ENCODE peak calls at places on chromosomes 5 and 9, in eight cellular contexts. One of them, this sample, is unnamed.
A peak's percentile ranks its signal among the peaks of the same experiment; 100 is the strongest.

GRCh38 chr9:81716409-81716808 is 27.1 kb upstream of the TLE1 start:
- DNase-seq in stomach: no peak
- DNase-seq in GM23248: peak; percentile 32
- DNase-seq in cardiac muscle cell: peak; percentile 10
- DNase-seq in uterus: no peak
- DNase-seq in MM.1S: no peak
- DNase-seq in lower lobe of right lung: no peak
- DNase-seq in GM23338: no peak
- DNase-seq in this sample: no peak

GRCh38 chr9:131478911-131479310 is 23.8 kb upstream of the POMT1 start:
- DNase-seq in stomach: no peak
- DNase-seq in GM23248: no peak
- DNase-seq in cardiac muscle cell: no peak
- DNase-seq in uterus: no peak
- DNase-seq in MM.1S: no peak
- DNase-seq in lower lobe of right lung: peak; percentile 1
- DNase-seq in GM23338: no peak
- DNase-seq in this sample: no peak

GRCh38 chr5:157390179-157390923 is 69.7 kb upstream of the NIPAL4 start:
- DNase-seq in stomach: peak; percentile 51
- DNase-seq in GM23248: peak; percentile 95
- DNase-seq in cardiac muscle cell: peak; percentile 43
- DNase-seq in uterus: no peak
- DNase-seq in MM.1S: no peak
- DNase-seq in lower lobe of right lung: no peak
- DNase-seq in GM23338: no peak
- DNase-seq in this sample: no peak

GRCh38 chr9:129655142-129655541 is 10.3 kb upstream of the PRRX2 start:
- DNase-seq in stomach: no peak
- DNase-seq in GM23248: no peak
- DNase-seq in cardiac muscle cell: no peak
- DNase-seq in uterus: no peak
- DNase-seq in MM.1S: no peak
- DNase-seq in lower lobe of right lung: no peak
- DNase-seq in GM23338: no peak
- DNase-seq in this sample: no peak

GRCh38 chr5:89268460-89268859 is 385.5 kb upstream of the MEF2C start:
- DNase-seq in stomach: no peak
- DNase-seq in GM23248: no peak
- DNase-seq in cardiac muscle cell: no peak
- DNase-seq in uterus: no peak
- DNase-seq in MM.1S: no peak
- DNase-seq in lower lobe of right lung: no peak
- DNase-seq in GM23338: no peak
- DNase-seq in this sample: no peak

GRCh38 chr9:18502546-18502945 is 28.6 kb downstream of the ADAMTSL1 start:
- DNase-seq in stomach: no peak
- DNase-seq in GM23248: peak; percentile 62
- DNase-seq in cardiac muscle cell: no peak
- DNase-seq in uterus: no peak
- DNase-seq in MM.1S: no peak
- DNase-seq in lower lobe of right lung: no peak
- DNase-seq in GM23338: no peak
- DNase-seq in this sample: no peak

GRCh38 chr5:57700484-57700883 is 217.9 kb upstream of the ACTBL2 start:
- DNase-seq in stomach: no peak
- DNase-seq in GM23248: no peak
- DNase-seq in cardiac muscle cell: no peak
- DNase-seq in uterus: no peak
- DNase-seq in MM.1S: no peak
- DNase-seq in lower lobe of right lung: no peak
- DNase-seq in GM23338: no peak
- DNase-seq in this sample: no peak

GRCh38 chr5:34698109-34698419 is 41.9 kb downstream of the RAI14 start:
- DNase-seq in stomach: no peak
- DNase-seq in GM23248: no peak
- DNase-seq in cardiac muscle cell: no peak
- DNase-seq in uterus: no peak
- DNase-seq in MM.1S: no peak
- DNase-seq in lower lobe of right lung: no peak
- DNase-seq in GM23338: no peak
- DNase-seq in this sample: no peak

GRCh38 chr5:122653087-122654017 is 121.5 kb upstream of the SNX2 start:
- DNase-seq in stomach: no peak
- DNase-seq in GM23248: no peak
- DNase-seq in cardiac muscle cell: peak; percentile 64
- DNase-seq in uterus: no peak
- DNase-seq in MM.1S: no peak
- DNase-seq in lower lobe of right lung: no peak
- DNase-seq in GM23338: no peak
- DNase-seq in this sample: no peak

GRCh38 chr9:34373749-34374148 is 2.9 kb downstream of the MYORG start:
- DNase-seq in stomach: no peak
- DNase-seq in GM23248: no peak
- DNase-seq in cardiac muscle cell: no peak
- DNase-seq in uterus: no peak
- DNase-seq in MM.1S: no peak
- DNase-seq in lower lobe of right lung: no peak
- DNase-seq in GM23338: no peak
- DNase-seq in this sample: no peak

GRCh38 chr9:34372598-34373011 is 4.1 kb downstream of the MYORG start:
- DNase-seq in stomach: no peak
- DNase-seq in GM23248: no peak
- DNase-seq in cardiac muscle cell: no peak
- DNase-seq in uterus: no peak
- DNase-seq in MM.1S: no peak
- DNase-seq in lower lobe of right lung: no peak
- DNase-seq in GM23338: peak; percentile 85
- DNase-seq in this sample: no peak

GRCh38 chr9:34370970-34371880 is 5.5 kb downstream of the MYORG start:
- DNase-seq in stomach: no peak
- DNase-seq in GM23248: peak; percentile 59
- DNase-seq in cardiac muscle cell: no peak
- DNase-seq in uterus: no peak
- DNase-seq in MM.1S: no peak
- DNase-seq in lower lobe of right lung: no peak
- DNase-seq in GM23338: no peak
- DNase-seq in this sample: peak; percentile 52

GRCh38 chr9:34371886-34372597 is 4.7 kb downstream of the MYORG start:
- DNase-seq in stomach: no peak
- DNase-seq in GM23248: no peak
- DNase-seq in cardiac muscle cell: no peak
- DNase-seq in uterus: no peak
- DNase-seq in MM.1S: no peak
- DNase-seq in lower lobe of right lung: no peak
- DNase-seq in GM23338: no peak
- DNase-seq in this sample: no peak

GRCh38 chr9:34370335-34370969 is 6.2 kb downstream of the MYORG start:
- DNase-seq in stomach: no peak
- DNase-seq in GM23248: no peak
- DNase-seq in cardiac muscle cell: no peak
- DNase-seq in uterus: no peak
- DNase-seq in MM.1S: no peak
- DNase-seq in lower lobe of right lung: no peak
- DNase-seq in GM23338: no peak
- DNase-seq in this sample: no peak
- H3K27ac ChIP-seq in stomach: no peak overlapping the region
- H3K27ac ChIP-seq in GM23248: no peak overlapping the region
- H3K27ac ChIP-seq in cardiac muscle cell: no peak overlapping the region
- H3K27ac ChIP-seq in uterus: no peak overlapping the region
- H3K27ac ChIP-seq in MM.1S: no peak overlapping the region
- H3K27ac ChIP-seq in lower lobe of right lung: no peak overlapping the region
- H3K27ac ChIP-seq in GM23338: no peak overlapping the region
- H3K27ac ChIP-seq in this sample: no peak overlapping the region

GRCh38 chr9:100731038-100731556 is 153.2 kb downstream of the CAVIN4 start:
- DNase-seq in stomach: no peak
- DNase-seq in GM23248: no peak
- DNase-seq in cardiac muscle cell: no peak
- DNase-seq in uterus: no peak
- DNase-seq in MM.1S: no peak
- DNase-seq in lower lobe of right lung: no peak
- DNase-seq in GM23338: no peak
- DNase-seq in this sample: no peak
- H3K4me3 ChIP-seq in stomach: no peak overlapping the region
- H3K4me3 ChIP-seq in GM23248: no peak overlapping the region
- H3K4me3 ChIP-seq in cardiac muscle cell: no peak overlapping the region
- H3K4me3 ChIP-seq in uterus: no peak overlapping the region
- H3K4me3 ChIP-seq in MM.1S: no peak overlapping the region
- H3K4me3 ChIP-seq in lower lobe of right lung: no peak overlapping the region
- H3K4me3 ChIP-seq in GM23338: no peak overlapping the region
- H3K4me3 ChIP-seq in this sample: no peak overlapping the region

GRCh38 chr5:173903396-173904140 is 15.4 kb downstream of the CPEB4 start:
- DNase-seq in stomach: no peak
- DNase-seq in GM23248: no peak
- DNase-seq in cardiac muscle cell: no peak
- DNase-seq in uterus: no peak
- DNase-seq in MM.1S: peak; percentile 64
- DNase-seq in lower lobe of right lung: no peak
- DNase-seq in GM23338: no peak
- DNase-seq in this sample: no peak

GRCh38 chr5:173909205-173909604 is 21.1 kb downstream of the CPEB4 start:
- DNase-seq in stomach: no peak
- DNase-seq in GM23248: no peak
- DNase-seq in cardiac muscle cell: no peak
- DNase-seq in uterus: no peak
- DNase-seq in MM.1S: peak; percentile 82
- DNase-seq in lower lobe of right lung: no peak
- DNase-seq in GM23338: no peak
- DNase-seq in this sample: no peak

GRCh38 chr5:173907686-173908371 is 19.7 kb downstream of the CPEB4 start:
- DNase-seq in stomach: no peak
- DNase-seq in GM23248: peak; percentile 78
- DNase-seq in cardiac muscle cell: no peak
- DNase-seq in uterus: no peak
- DNase-seq in MM.1S: peak; percentile 14
- DNase-seq in lower lobe of right lung: no peak
- DNase-seq in GM23338: no peak
- DNase-seq in this sample: no peak

GRCh38 chr5:173910215-173910614 is 22.1 kb downstream of the CPEB4 start:
- DNase-seq in stomach: no peak
- DNase-seq in GM23248: no peak
- DNase-seq in cardiac muscle cell: no peak
- DNase-seq in uterus: no peak
- DNase-seq in MM.1S: peak; percentile 17
- DNase-seq in lower lobe of right lung: no peak
- DNase-seq in GM23338: no peak
- DNase-seq in this sample: no peak

DNA sequence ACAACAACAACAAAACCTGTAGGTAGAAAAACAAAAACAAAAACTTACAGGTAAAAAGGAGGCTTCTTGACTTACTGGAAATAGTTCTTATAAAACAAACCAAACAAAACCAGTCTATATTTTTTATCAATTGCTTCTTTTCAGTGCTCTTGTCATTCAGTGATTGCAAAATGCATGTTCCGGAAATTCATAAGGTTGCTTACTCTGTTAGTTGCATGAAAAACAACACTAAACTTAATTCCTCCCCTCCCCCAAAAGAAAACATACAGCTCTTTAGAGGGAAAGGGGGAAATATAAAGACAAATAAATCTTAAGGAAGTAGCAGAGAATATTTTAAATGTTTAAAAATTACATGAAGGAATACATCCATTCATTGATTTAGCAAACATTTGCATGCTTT is 19.1 kb downstream of the CPEB4 start:
- DNase-seq in stomach: no peak
- DNase-seq in GM23248: no peak
- DNase-seq in cardiac muscle cell: no peak
- DNase-seq in uterus: no peak
- DNase-seq in MM.1S: peak; percentile 13
- DNase-seq in lower lobe of right lung: no peak
- DNase-seq in GM23338: no peak
- DNase-seq in this sample: no peak
- H3K4me1 ChIP-seq in stomach: peaks cover 29% of the 10 kb centered on the region
- H3K4me1 ChIP-seq in GM23248: peaks cover 10% of the 10 kb centered on the region
- H3K4me1 ChIP-seq in cardiac muscle cell: peaks cover 34% of the 10 kb centered on the region
- H3K4me1 ChIP-seq in uterus: no peaks in the 10 kb centered on the region
- H3K4me1 ChIP-seq in MM.1S: peaks cover 85% of the 10 kb centered on the region
- H3K4me1 ChIP-seq in lower lobe of right lung: peaks cover 57% of the 10 kb centered on the region
- H3K4me1 ChIP-seq in GM23338: peaks cover 36% of the 10 kb centered on the region
- H3K4me1 ChIP-seq in this sample: peaks cover 4% of the 10 kb centered on the region

GRCh38 chr9:4573176-4573575 is 82.9 kb downstream of the SLC1A1 start:
- DNase-seq in stomach: no peak
- DNase-seq in GM23248: no peak
- DNase-seq in cardiac muscle cell: no peak
- DNase-seq in uterus: no peak
- DNase-seq in MM.1S: no peak
- DNase-seq in lower lobe of right lung: no peak
- DNase-seq in GM23338: no peak
- DNase-seq in this sample: no peak
- H3K27ac ChIP-seq in stomach: no peak overlapping the region
- H3K27ac ChIP-seq in GM23248: no peak overlapping the region
- H3K27ac ChIP-seq in cardiac muscle cell: no peak overlapping the region
- H3K27ac ChIP-seq in uterus: no peak overlapping the region
- H3K27ac ChIP-seq in MM.1S: no peak overlapping the region
- H3K27ac ChIP-seq in lower lobe of right lung: no peak overlapping the region
- H3K27ac ChIP-seq in GM23338: no peak overlapping the region
- H3K27ac ChIP-seq in this sample: no peak overlapping the region

GRCh38 chr5:31783762-31784161 is 144.8 kb downstream of the PDZD2 start:
- DNase-seq in stomach: no peak
- DNase-seq in GM23248: no peak
- DNase-seq in cardiac muscle cell: no peak
- DNase-seq in uterus: no peak
- DNase-seq in MM.1S: no peak
- DNase-seq in lower lobe of right lung: no peak
- DNase-seq in GM23338: no peak
- DNase-seq in this sample: no peak

GRCh38 chr5:31781772-31782171 is 142.8 kb downstream of the PDZD2 start:
- DNase-seq in stomach: no peak
- DNase-seq in GM23248: no peak
- DNase-seq in cardiac muscle cell: no peak
- DNase-seq in uterus: no peak
- DNase-seq in MM.1S: no peak
- DNase-seq in lower lobe of right lung: no peak
- DNase-seq in GM23338: no peak
- DNase-seq in this sample: no peak

GRCh38 chr5:31783246-31783645 is 144.3 kb downstream of the PDZD2 start:
- DNase-seq in stomach: no peak
- DNase-seq in GM23248: no peak
- DNase-seq in cardiac muscle cell: no peak
- DNase-seq in uterus: no peak
- DNase-seq in MM.1S: no peak
- DNase-seq in lower lobe of right lung: no peak
- DNase-seq in GM23338: no peak
- DNase-seq in this sample: no peak

GRCh38 chr5:31786001-31786757 is 147.2 kb downstream of the PDZD2 start:
- DNase-seq in stomach: no peak
- DNase-seq in GM23248: no peak
- DNase-seq in cardiac muscle cell: no peak
- DNase-seq in uterus: no peak
- DNase-seq in MM.1S: no peak
- DNase-seq in lower lobe of right lung: no peak
- DNase-seq in GM23338: no peak
- DNase-seq in this sample: no peak
- H3K4me3 ChIP-seq in stomach: no peak overlapping the region
- H3K4me3 ChIP-seq in GM23248: no peak overlapping the region
- H3K4me3 ChIP-seq in cardiac muscle cell: no peak overlapping the region
- H3K4me3 ChIP-seq in uterus: no peak overlapping the region
- H3K4me3 ChIP-seq in MM.1S: no peak overlapping the region
- H3K4me3 ChIP-seq in lower lobe of right lung: no peak overlapping the region
- H3K4me3 ChIP-seq in GM23338: no peak overlapping the region
- H3K4me3 ChIP-seq in this sample: no peak overlapping the region

This sample was measured in right cardiac atrium.